ENCODE peak calls at places on chromosome 1, in ten cellular contexts. U is K562, H is fibroblast of lung, J is right cardiac atrium, C is ovary, L is tibial artery, O is testis, R is A673, P is SK-N-SH, D is right lobe of liver. Y is an unnamed sample.
A peak's percentile ranks its signal among the peaks of the same experiment; 100 is the strongest.

GRCh38 chr1:30778156-30778978 is 20.8 kb upstream of the LAPTM5 start:
- DNase-seq in R (peak; percentile 89), L (no peak), P (peak; percentile 84), U (peak; percentile 97), O (no peak), D (peak; percentile 36), H (peak; percentile 96), J (peak; percentile 75), C (no peak), Y (no peak)

GRCh38 chr1:54362881-54363340 is 43.3 kb downstream of the SSBP3 start:
- DNase-seq in U (peak; percentile 57), D (no peak), C (peak; percentile 52), P (no peak), J (no peak), H (no peak), L (no peak), O (no peak), R (no peak), Y (no peak)

GRCh38 chr1:192951961-192952460 is 107.1 kb downstream of the UCHL5 start:
- DNase-seq in D (no peak), P (no peak), U (no peak), R (peak; percentile 83), J (no peak), C (no peak), O (no peak), L (no peak), H (peak; percentile 98), Y (no peak)

GRCh38 chr1:213303286-213303685 is 252.2 kb downstream of the RPS6KC1 start:
- DNase-seq in O (peak; percentile 44), J (no peak), D (no peak), R (no peak), U (no peak), H (peak; percentile 59), C (no peak), P (no peak), L (no peak), Y (no peak)

GRCh38 chr1:89130716-89131115 is 4.8 kb upstream of the GBP2 start:
- DNase-seq in U (no peak), R (no peak), H (peak; percentile 32), D (no peak), O (no peak), J (no peak), P (no peak), L (no peak), C (no peak), Y (no peak)

GRCh38 chr1:177809844-177810243 is 160.0 kb downstream of the SEC16B start:
- DNase-seq in H (no peak), L (no peak), R (no peak), P (no peak), J (no peak), U (no peak), O (no peak), C (no peak), D (no peak), Y (no peak)

GRCh38 chr1:76053021-76053420 is 21.5 kb upstream of the ST6GALNAC3 start:
- DNase-seq in C (no peak), P (peak; percentile 59), D (no peak), L (no peak), H (peak; percentile 28), J (no peak), O (no peak), U (no peak), R (no peak), Y (no peak)

GRCh38 chr1:23609971-23610370 is 50.7 kb upstream of the ID3 start:
- DNase-seq in H (no peak), D (no peak), J (no peak), P (no peak), U (no peak), C (no peak), L (no peak), R (no peak), O (no peak), Y (no peak)

GRCh38 chr1:17236779-17237601 is 11.9 kb upstream of the PADI3 start:
- DNase-seq in R (peak; percentile 94), H (peak; percentile 76), C (peak; percentile 85), D (peak; percentile 91), U (peak; percentile 92), L (peak; percentile 85), J (peak; percentile 82), P (peak; percentile 86), O (peak; percentile 93), Y (peak; percentile 74)

GRCh38 chr1:201268604-201269151 is 14.6 kb upstream of the PKP1 start:
- DNase-seq in P (peak; percentile 89), O (no peak), U (no peak), R (peak; percentile 74), L (no peak), H (peak; percentile 80), J (peak; percentile 62), D (no peak), C (no peak), Y (no peak)

DNA sequence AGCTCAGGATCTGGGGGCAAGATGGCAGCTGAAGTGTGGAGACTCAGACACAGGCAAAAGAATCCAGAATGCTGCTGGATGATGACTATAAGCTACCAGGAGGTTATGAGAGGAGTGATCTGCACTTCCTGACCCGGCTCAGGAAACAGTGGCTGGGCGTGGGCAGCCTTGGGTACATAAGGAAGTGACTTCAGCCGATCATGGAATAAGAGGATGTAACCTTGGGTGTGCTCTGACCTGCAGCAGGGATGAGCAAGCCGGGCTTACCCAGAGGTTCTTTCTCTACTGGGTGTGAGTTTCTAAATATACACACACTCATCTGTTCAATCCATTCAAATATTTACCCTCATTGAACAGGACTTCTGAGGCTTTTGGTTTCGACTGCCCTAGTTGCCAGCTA is 62.7 kb downstream of the CD34 start:
- DNase-seq in R (no peak), C (peak; percentile 40), L (no peak), J (peak; percentile 83), D (peak; percentile 78), O (no peak), H (peak; percentile 65), U (no peak), P (no peak), Y (no peak)
- H3K4me1 ChIP-seq in R (no peaks in the 10 kb centered on the region), C (peaks cover 15% of the 10 kb centered on the region), L (no peaks in the 10 kb centered on the region), J (peaks cover 33% of the 10 kb centered on the region), D (no peaks in the 10 kb centered on the region), O (peaks cover 36% of the 10 kb centered on the region), H (peaks cover 4% of the 10 kb centered on the region), U (peaks cover 28% of the 10 kb centered on the region), P (no peaks in the 10 kb centered on the region), Y (peaks cover 41% of the 10 kb centered on the region)

GRCh38 chr1:161220002-161220401 is 3.4 kb downstream of the APOA2 start:
- DNase-seq in D (no peak), L (no peak), J (no peak), U (no peak), H (no peak), P (no peak), O (no peak), R (no peak), C (no peak), Y (no peak)

GRCh38 chr1:161218301-161219077 is 3.4 kb downstream of the FCER1G start:
- DNase-seq in R (no peak), L (no peak), P (no peak), U (no peak), O (no peak), H (no peak), J (no peak), D (no peak), C (no peak), Y (peak; percentile 57)

GRCh38 chr1:161216945-161217712 is 2.0 kb downstream of the FCER1G start:
- DNase-seq in H (peak; percentile 80), D (no peak), U (no peak), P (no peak), J (peak; percentile 41), C (no peak), O (no peak), L (no peak), R (no peak), Y (no peak)

GRCh38 chr1:161219078-161219892 is 4.1 kb downstream of the APOA2 start:
- DNase-seq in H (no peak), P (no peak), U (no peak), L (no peak), O (no peak), C (no peak), R (no peak), D (no peak), J (no peak), Y (no peak)

DNA sequence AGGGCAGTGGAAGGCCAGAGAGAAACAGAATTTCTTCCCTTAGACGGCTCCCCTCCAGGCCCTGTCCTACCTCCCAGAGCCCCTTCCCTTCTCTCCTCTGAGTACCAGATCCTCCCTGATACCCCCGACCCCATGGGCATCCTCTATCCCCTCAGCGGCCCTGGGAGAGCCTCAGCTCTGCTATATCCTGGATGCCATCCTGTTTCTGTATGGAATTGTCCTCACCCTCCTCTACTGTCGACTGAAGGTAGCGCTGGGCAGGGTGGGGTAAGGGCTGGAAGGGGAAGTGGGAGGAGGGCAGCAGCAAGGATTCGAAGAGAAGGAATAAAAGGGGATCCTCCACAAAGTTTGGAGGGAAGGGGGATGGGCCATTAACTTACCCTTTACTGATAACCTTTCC is 2.7 kb downstream of the FCER1G start:
- DNase-seq in U (no peak), L (no peak), H (no peak), O (no peak), D (no peak), J (no peak), C (no peak), P (no peak), R (no peak), Y (no peak)
- H3K4me1 ChIP-seq in U (peaks cover 25% of the 10 kb centered on the region), L (no peaks in the 10 kb centered on the region), H (peaks cover 14% of the 10 kb centered on the region), O (no peaks in the 10 kb centered on the region), D (no peaks in the 10 kb centered on the region), J (peaks cover 3% of the 10 kb centered on the region), C (no peaks in the 10 kb centered on the region), P (no peaks in the 10 kb centered on the region), R (no peaks in the 10 kb centered on the region), Y (peaks cover 38% of the 10 kb centered on the region)

GRCh38 chr1:204091066-204091465 is 18.2 kb downstream of the SOX13 start:
- DNase-seq in U (no peak), R (no peak), O (no peak), J (no peak), D (no peak), L (no peak), H (no peak), P (no peak), C (no peak), Y (no peak)
- H3K4me1 ChIP-seq in U (no peaks in the 10 kb centered on the region), R (peaks cover 12% of the 10 kb centered on the region), O (peaks cover 57% of the 10 kb centered on the region), J (peaks cover 25% of the 10 kb centered on the region), D (no peaks in the 10 kb centered on the region), L (peaks cover 9% of the 10 kb centered on the region), H (peaks cover 5% of the 10 kb centered on the region), P (no peaks in the 10 kb centered on the region), C (peaks cover 20% of the 10 kb centered on the region), Y (no peaks in the 10 kb centered on the region)

DNA sequence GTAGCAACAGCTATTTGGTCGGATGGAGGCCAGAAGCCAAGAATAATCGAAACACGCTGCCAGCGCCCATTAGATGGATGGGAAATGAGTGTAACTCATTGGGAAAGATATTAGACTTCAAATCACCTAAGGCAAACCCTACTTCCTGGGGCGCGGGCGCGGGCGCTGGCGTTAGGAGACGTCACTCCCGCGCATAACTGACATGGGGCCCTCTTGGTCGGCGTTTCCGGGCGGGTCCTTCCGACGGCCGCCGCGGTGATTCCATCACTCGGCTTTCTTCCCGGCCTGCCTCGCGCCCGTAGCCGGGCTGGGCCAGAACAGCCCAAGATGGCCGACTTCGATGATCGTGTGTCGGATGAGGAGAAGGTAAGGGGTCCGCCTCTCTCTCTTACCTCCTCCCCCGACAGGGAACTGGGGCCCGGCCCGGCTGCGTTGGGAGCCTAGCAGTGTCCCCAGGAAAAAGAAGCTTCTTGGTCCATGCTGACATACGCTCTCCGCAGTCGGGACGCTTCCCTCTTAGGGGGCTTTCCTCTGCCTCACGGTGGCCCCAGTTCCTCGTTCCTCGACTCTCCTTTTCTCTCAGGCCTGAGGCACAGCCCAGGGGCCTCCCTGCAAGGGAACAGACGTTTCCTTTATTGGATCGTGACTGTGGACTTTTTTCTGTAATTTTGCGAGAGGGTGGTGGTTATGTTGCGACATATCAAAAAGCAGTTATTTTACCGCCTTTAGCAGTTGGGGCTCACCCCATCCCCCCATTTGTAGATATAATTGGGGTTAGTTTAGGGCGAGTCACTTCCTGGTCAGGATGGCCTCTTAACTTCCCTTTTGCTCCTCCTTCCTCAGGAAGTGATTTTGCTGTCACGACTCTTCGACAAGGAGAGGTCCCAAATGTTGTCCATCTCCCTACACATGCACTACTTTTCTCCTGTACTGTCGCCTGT is at the start of gene CAPZA1:
- DNase-seq in D (peak; percentile 95), C (peak; percentile 90), L (peak; percentile 95), U (peak; percentile 86), O (peak; percentile 95), J (peak; percentile 93), P (peak; percentile 90), R (peak; percentile 95), H (peak; percentile 92), Y (peak; percentile 94)
- H3K4me1 ChIP-seq in D (no peaks in the 10 kb centered on the region), C (peaks cover 3% of the 10 kb centered on the region), L (no peaks in the 10 kb centered on the region), U (peaks cover 7% of the 10 kb centered on the region), O (peaks cover 22% of the 10 kb centered on the region), J (peaks cover 3% of the 10 kb centered on the region), P (peaks cover 18% of the 10 kb centered on the region), R (peaks cover 18% of the 10 kb centered on the region), H (peaks cover 3% of the 10 kb centered on the region), Y (peaks cover 57% of the 10 kb centered on the region)